ENCODE peak calls at places on chromosomes 1 and 21, in eight cellular contexts. One of them, this sample, is unnamed.

GRCh38 chr21:36310016-36310415 is 10.0 kb upstream of the MORC3 start:
- DNase-seq in NCI-H510A treated with DMSO at 0.1 percent for 48 hours: no peak
- DNase-seq in kidney tubule cell: no peak
- DNase-seq in LoVo: no peak
- DNase-seq in frontal cortex: no peak
- DNase-seq in Right ventricle myocardium superior: no peak
- DNase-seq in activated CD4-positive, alpha-beta T cell treated with anti-CD3 and anti-CD28 coated beads, Interleukin-2, amount 10 ng/mL, durations not matched to agents 24 days and 14 days: peak
- DNase-seq in germinal center: peak
- DNase-seq in this sample: no peak

GRCh38 chr1:29674625-29675326 is 438.5 kb downstream of the PTPRU start:
- DNase-seq in LoVo: no peak
- DNase-seq in kidney tubule cell: no peak
- DNase-seq in Right ventricle myocardium superior: no peak
- DNase-seq in activated CD4-positive, alpha-beta T cell treated with anti-CD3 and anti-CD28 coated beads, Interleukin-2, amount 10 ng/mL, durations not matched to agents 24 days and 14 days: no peak
- DNase-seq in frontal cortex: no peak
- DNase-seq in NCI-H510A treated with DMSO at 0.1 percent for 48 hours: no peak
- DNase-seq in germinal center: no peak
- DNase-seq in this sample: no peak

GRCh38 chr1:155463865-155464264 is 98.7 kb downstream of the ASH1L start:
- DNase-seq in NCI-H510A treated with DMSO at 0.1 percent for 48 hours: no peak
- DNase-seq in activated CD4-positive, alpha-beta T cell treated with anti-CD3 and anti-CD28 coated beads, Interleukin-2, amount 10 ng/mL, durations not matched to agents 24 days and 14 days: no peak
- DNase-seq in Right ventricle myocardium superior: no peak
- DNase-seq in LoVo: no peak
- DNase-seq in germinal center: no peak
- DNase-seq in frontal cortex: no peak
- DNase-seq in kidney tubule cell: peak
- DNase-seq in this sample: no peak

GRCh38 chr1:53294557-53294956 is 33.3 kb downstream of the LRP8 start:
- DNase-seq in frontal cortex: no peak
- DNase-seq in Right ventricle myocardium superior: no peak
- DNase-seq in NCI-H510A treated with DMSO at 0.1 percent for 48 hours: no peak
- DNase-seq in LoVo: no peak
- DNase-seq in kidney tubule cell: peak
- DNase-seq in germinal center: no peak
- DNase-seq in activated CD4-positive, alpha-beta T cell treated with anti-CD3 and anti-CD28 coated beads, Interleukin-2, amount 10 ng/mL, durations not matched to agents 24 days and 14 days: peak
- DNase-seq in this sample: no peak

GRCh38 chr1:245469734-245470133 is 314.9 kb downstream of the KIF26B start:
- DNase-seq in frontal cortex: no peak
- DNase-seq in activated CD4-positive, alpha-beta T cell treated with anti-CD3 and anti-CD28 coated beads, Interleukin-2, amount 10 ng/mL, durations not matched to agents 24 days and 14 days: no peak
- DNase-seq in germinal center: no peak
- DNase-seq in NCI-H510A treated with DMSO at 0.1 percent for 48 hours: peak
- DNase-seq in LoVo: no peak
- DNase-seq in Right ventricle myocardium superior: no peak
- DNase-seq in kidney tubule cell: no peak
- DNase-seq in this sample: no peak

GRCh38 chr1:24951337-24951736 is 21.3 kb upstream of the RUNX3 start:
- DNase-seq in germinal center: no peak
- DNase-seq in kidney tubule cell: no peak
- DNase-seq in NCI-H510A treated with DMSO at 0.1 percent for 48 hours: no peak
- DNase-seq in LoVo: no peak
- DNase-seq in Right ventricle myocardium superior: no peak
- DNase-seq in activated CD4-positive, alpha-beta T cell treated with anti-CD3 and anti-CD28 coated beads, Interleukin-2, amount 10 ng/mL, durations not matched to agents 24 days and 14 days: no peak
- DNase-seq in frontal cortex: no peak
- DNase-seq in this sample: no peak

GRCh38 chr1:208269338-208269666 is 25.1 kb upstream of the PLXNA2 start:
- DNase-seq in Right ventricle myocardium superior: no peak
- DNase-seq in kidney tubule cell: no peak
- DNase-seq in activated CD4-positive, alpha-beta T cell treated with anti-CD3 and anti-CD28 coated beads, Interleukin-2, amount 10 ng/mL, durations not matched to agents 24 days and 14 days: no peak
- DNase-seq in NCI-H510A treated with DMSO at 0.1 percent for 48 hours: no peak
- DNase-seq in germinal center: no peak
- DNase-seq in frontal cortex: no peak
- DNase-seq in LoVo: no peak
- DNase-seq in this sample: no peak

GRCh38 chr1:21897844-21898243 is 39.3 kb downstream of the HSPG2 start:
- DNase-seq in kidney tubule cell: no peak
- DNase-seq in germinal center: no peak
- DNase-seq in LoVo: no peak
- DNase-seq in frontal cortex: no peak
- DNase-seq in NCI-H510A treated with DMSO at 0.1 percent for 48 hours: no peak
- DNase-seq in activated CD4-positive, alpha-beta T cell treated with anti-CD3 and anti-CD28 coated beads, Interleukin-2, amount 10 ng/mL, durations not matched to agents 24 days and 14 days: no peak
- DNase-seq in Right ventricle myocardium superior: no peak
- DNase-seq in this sample: no peak

GRCh38 chr1:150366416-150367296 is 2.7 kb downstream of the RPRD2 start:
- DNase-seq in Right ventricle myocardium superior: no peak
- DNase-seq in LoVo: no peak
- DNase-seq in activated CD4-positive, alpha-beta T cell treated with anti-CD3 and anti-CD28 coated beads, Interleukin-2, amount 10 ng/mL, durations not matched to agents 24 days and 14 days: no peak
- DNase-seq in germinal center: no peak
- DNase-seq in kidney tubule cell: peak
- DNase-seq in frontal cortex: no peak
- DNase-seq in NCI-H510A treated with DMSO at 0.1 percent for 48 hours: no peak
- DNase-seq in this sample: no peak

GRCh38 chr21:43703068-43703880 is 15.7 kb upstream of the PDXK start:
- DNase-seq in frontal cortex: no peak
- DNase-seq in NCI-H510A treated with DMSO at 0.1 percent for 48 hours: no peak
- DNase-seq in kidney tubule cell: peak
- DNase-seq in activated CD4-positive, alpha-beta T cell treated with anti-CD3 and anti-CD28 coated beads, Interleukin-2, amount 10 ng/mL, durations not matched to agents 24 days and 14 days: peak
- DNase-seq in germinal center: no peak
- DNase-seq in LoVo: no peak
- DNase-seq in Right ventricle myocardium superior: peak
- DNase-seq in this sample: no peak

GRCh38 chr1:67791686-67792475 is 41.4 kb downstream of the GNG12 start:
- DNase-seq in activated CD4-positive, alpha-beta T cell treated with anti-CD3 and anti-CD28 coated beads, Interleukin-2, amount 10 ng/mL, durations not matched to agents 24 days and 14 days: no peak
- DNase-seq in LoVo: no peak
- DNase-seq in germinal center: no peak
- DNase-seq in kidney tubule cell: peak
- DNase-seq in frontal cortex: no peak
- DNase-seq in NCI-H510A treated with DMSO at 0.1 percent for 48 hours: no peak
- DNase-seq in Right ventricle myocardium superior: no peak
- DNase-seq in this sample: peak

GRCh38 chr1:229070168-229070567 is 200.7 kb upstream of the RAB4A start:
- DNase-seq in kidney tubule cell: peak
- DNase-seq in activated CD4-positive, alpha-beta T cell treated with anti-CD3 and anti-CD28 coated beads, Interleukin-2, amount 10 ng/mL, durations not matched to agents 24 days and 14 days: no peak
- DNase-seq in frontal cortex: no peak
- DNase-seq in LoVo: peak
- DNase-seq in Right ventricle myocardium superior: peak
- DNase-seq in germinal center: no peak
- DNase-seq in NCI-H510A treated with DMSO at 0.1 percent for 48 hours: peak
- DNase-seq in this sample: peak

GRCh38 chr21:14888202-14888601 is 176.6 kb downstream of the NRIP1 start:
- DNase-seq in activated CD4-positive, alpha-beta T cell treated with anti-CD3 and anti-CD28 coated beads, Interleukin-2, amount 10 ng/mL, durations not matched to agents 24 days and 14 days: no peak
- DNase-seq in Right ventricle myocardium superior: no peak
- DNase-seq in LoVo: no peak
- DNase-seq in germinal center: no peak
- DNase-seq in kidney tubule cell: no peak
- DNase-seq in frontal cortex: no peak
- DNase-seq in NCI-H510A treated with DMSO at 0.1 percent for 48 hours: no peak
- DNase-seq in this sample: no peak

GRCh38 chr1:161121042-161121441 is 3.1 kb downstream of the NIT1 start:
- DNase-seq in NCI-H510A treated with DMSO at 0.1 percent for 48 hours: no peak
- DNase-seq in activated CD4-positive, alpha-beta T cell treated with anti-CD3 and anti-CD28 coated beads, Interleukin-2, amount 10 ng/mL, durations not matched to agents 24 days and 14 days: no peak
- DNase-seq in frontal cortex: no peak
- DNase-seq in kidney tubule cell: no peak
- DNase-seq in Right ventricle myocardium superior: no peak
- DNase-seq in LoVo: no peak
- DNase-seq in germinal center: no peak
- DNase-seq in this sample: no peak